ENCODE peak calls at places on chromosome 19, in six cellular contexts. One of them, this sample, is unnamed.

GRCh38 chr19:33063356-33064116 is 1.2 kb downstream of the RHPN2 start:
- DNase-seq in PC-3: peak; percentile 43
- DNase-seq in SK-N-SH: peak; percentile 57
- DNase-seq in HCT116: no peak
- DNase-seq in GM23248: no peak
- DNase-seq in MM.1S: peak; percentile 39
- DNase-seq in this sample: peak; percentile 52

GRCh38 chr19:29831041-29831548 is 19.3 kb downstream of the CCNE1 start:
- DNase-seq in PC-3: peak; percentile 66
- DNase-seq in SK-N-SH: no peak
- DNase-seq in HCT116: peak; percentile 76
- DNase-seq in GM23248: peak; percentile 15
- DNase-seq in MM.1S: no peak
- DNase-seq in this sample: no peak

GRCh38 chr19:2089001-2089711 is 7.0 kb downstream of the MOB3A start:
- DNase-seq in PC-3: peak; percentile 58
- DNase-seq in SK-N-SH: peak; percentile 67
- DNase-seq in HCT116: no peak
- DNase-seq in GM23248: peak; percentile 52
- DNase-seq in MM.1S: peak; percentile 89
- DNase-seq in this sample: no peak

GRCh38 chr19:42349378-42350107 is 24.1 kb downstream of the MEGF8 start:
- DNase-seq in PC-3: no peak
- DNase-seq in SK-N-SH: no peak
- DNase-seq in HCT116: no peak
- DNase-seq in GM23248: no peak
- DNase-seq in MM.1S: no peak
- DNase-seq in this sample: no peak

GRCh38 chr19:18044825-18045304 is 36.9 kb downstream of the ARRDC2 start:
- DNase-seq in PC-3: peak; percentile 69
- DNase-seq in SK-N-SH: no peak
- DNase-seq in HCT116: no peak
- DNase-seq in GM23248: peak; percentile 86
- DNase-seq in MM.1S: peak; percentile 93
- DNase-seq in this sample: peak; percentile 28

GRCh38 chr19:3867971-3868769 is 668 bp downstream of the ZFR2 start:
- DNase-seq in PC-3: no peak
- DNase-seq in SK-N-SH: peak; percentile 71
- DNase-seq in HCT116: no peak
- DNase-seq in GM23248: no peak
- DNase-seq in MM.1S: no peak
- DNase-seq in this sample: peak; percentile 61

GRCh38 chr19:38975861-38976271 is 324 bp upstream of the FBXO17 start:
- DNase-seq in PC-3: no peak
- DNase-seq in SK-N-SH: no peak
- DNase-seq in HCT116: no peak
- DNase-seq in GM23248: peak; percentile 67
- DNase-seq in MM.1S: no peak
- DNase-seq in this sample: peak; percentile 67

GRCh38 chr19:29285878-29286277 is 72.9 kb upstream of the UQCRFS1 start:
- DNase-seq in PC-3: no peak
- DNase-seq in SK-N-SH: peak; percentile 42
- DNase-seq in HCT116: no peak
- DNase-seq in GM23248: peak; percentile 16
- DNase-seq in MM.1S: no peak
- DNase-seq in this sample: peak; percentile 76

GRCh38 chr19:6498294-6499036 is 3.6 kb downstream of the TUBB4A start:
- DNase-seq in PC-3: no peak
- DNase-seq in SK-N-SH: no peak
- DNase-seq in HCT116: no peak
- DNase-seq in GM23248: no peak
- DNase-seq in MM.1S: no peak
- DNase-seq in this sample: no peak

GRCh38 chr19:873084-874019 is 13.9 kb downstream of the CFD start:
- DNase-seq in PC-3: no peak
- DNase-seq in SK-N-SH: peak; percentile 68
- DNase-seq in HCT116: peak; percentile 56
- DNase-seq in GM23248: peak; percentile 76
- DNase-seq in MM.1S: peak; percentile 48
- DNase-seq in this sample: peak; percentile 62

GRCh38 chr19:41746593-41747227 is 8.6 kb upstream of the CEACAM6 start:
- DNase-seq in PC-3: peak; percentile 76
- DNase-seq in SK-N-SH: peak; percentile 40
- DNase-seq in HCT116: peak; percentile 47
- DNase-seq in GM23248: peak; percentile 74
- DNase-seq in MM.1S: peak; percentile 53
- DNase-seq in this sample: peak; percentile 31

GRCh38 chr19:10521461-10522216 is 4.4 kb upstream of the S1PR5 start:
- DNase-seq in PC-3: no peak
- DNase-seq in SK-N-SH: no peak
- DNase-seq in HCT116: no peak
- DNase-seq in GM23248: no peak
- DNase-seq in MM.1S: no peak
- DNase-seq in this sample: no peak

GRCh38 chr19:47542030-47542475 is 27.2 kb upstream of the NAPA start:
- DNase-seq in PC-3: no peak
- DNase-seq in SK-N-SH: peak; percentile 56
- DNase-seq in HCT116: no peak
- DNase-seq in GM23248: peak; percentile 71
- DNase-seq in MM.1S: no peak
- DNase-seq in this sample: no peak

GRCh38 chr19:42269518-42270345 is 680 bp downstream of the CIC start:
- DNase-seq in PC-3: no peak
- DNase-seq in SK-N-SH: no peak
- DNase-seq in HCT116: no peak
- DNase-seq in GM23248: peak; percentile 52
- DNase-seq in MM.1S: no peak
- DNase-seq in this sample: no peak

GRCh38 chr19:27890696-27891095 is 1322.3 kb downstream of the UQCRFS1 start:
- DNase-seq in PC-3: no peak
- DNase-seq in SK-N-SH: no peak
- DNase-seq in HCT116: no peak
- DNase-seq in GM23248: no peak
- DNase-seq in MM.1S: no peak
- DNase-seq in this sample: no peak

GRCh38 chr19:12872941-12873890 is 8.0 kb downstream of the DNASE2 start:
- DNase-seq in PC-3: peak; percentile 91
- DNase-seq in SK-N-SH: peak; percentile 83
- DNase-seq in HCT116: no peak
- DNase-seq in GM23248: peak; percentile 57
- DNase-seq in MM.1S: peak; percentile 25
- DNase-seq in this sample: peak; percentile 21

GRCh38 chr19:10431943-10432735 is 11.8 kb downstream of the PDE4A start:
- DNase-seq in PC-3: peak; percentile 42
- DNase-seq in SK-N-SH: peak; percentile 68
- DNase-seq in HCT116: no peak
- DNase-seq in GM23248: peak; percentile 80
- DNase-seq in MM.1S: no peak
- DNase-seq in this sample: peak; percentile 73

GRCh38 chr19:50383307-50383851 is 768 bp upstream of the POLD1 start:
- DNase-seq in PC-3: no peak
- DNase-seq in SK-N-SH: no peak
- DNase-seq in HCT116: no peak
- DNase-seq in GM23248: peak; percentile 58
- DNase-seq in MM.1S: no peak
- DNase-seq in this sample: no peak
- H3K9ac ChIP-seq in PC-3: peak overlapping the region; percentile 22
- H3K9ac ChIP-seq in SK-N-SH: peak overlapping the region; percentile 32
- H3K9ac ChIP-seq in HCT116: peak overlapping the region; percentile 81
- H3K9ac ChIP-seq in GM23248: peak overlapping the region; percentile 82
- H3K9ac ChIP-seq in MM.1S: peak overlapping the region; percentile 38
- H3K9ac ChIP-seq in this sample: no peak overlapping the region

GRCh38 chr19:43779820-43780219 is 953 bp downstream of the KCNN4 start:
- DNase-seq in PC-3: peak; percentile 33
- DNase-seq in SK-N-SH: no peak
- DNase-seq in HCT116: no peak
- DNase-seq in GM23248: no peak
- DNase-seq in MM.1S: no peak
- DNase-seq in this sample: no peak

GRCh38 chr19:43782311-43782660 is 1.5 kb upstream of the KCNN4 start:
- DNase-seq in PC-3: no peak
- DNase-seq in SK-N-SH: no peak
- DNase-seq in HCT116: no peak
- DNase-seq in GM23248: no peak
- DNase-seq in MM.1S: no peak
- DNase-seq in this sample: no peak

GRCh38 chr19:43779147-43779819 is 1.5 kb downstream of the KCNN4 start:
- DNase-seq in PC-3: no peak
- DNase-seq in SK-N-SH: no peak
- DNase-seq in HCT116: no peak
- DNase-seq in GM23248: no peak
- DNase-seq in MM.1S: no peak
- DNase-seq in this sample: no peak

GRCh38 chr19:43781630-43782310 is 997 bp upstream of the KCNN4 start:
- DNase-seq in PC-3: peak; percentile 32
- DNase-seq in SK-N-SH: no peak
- DNase-seq in HCT116: no peak
- DNase-seq in GM23248: no peak
- DNase-seq in MM.1S: no peak
- DNase-seq in this sample: no peak

DNA sequence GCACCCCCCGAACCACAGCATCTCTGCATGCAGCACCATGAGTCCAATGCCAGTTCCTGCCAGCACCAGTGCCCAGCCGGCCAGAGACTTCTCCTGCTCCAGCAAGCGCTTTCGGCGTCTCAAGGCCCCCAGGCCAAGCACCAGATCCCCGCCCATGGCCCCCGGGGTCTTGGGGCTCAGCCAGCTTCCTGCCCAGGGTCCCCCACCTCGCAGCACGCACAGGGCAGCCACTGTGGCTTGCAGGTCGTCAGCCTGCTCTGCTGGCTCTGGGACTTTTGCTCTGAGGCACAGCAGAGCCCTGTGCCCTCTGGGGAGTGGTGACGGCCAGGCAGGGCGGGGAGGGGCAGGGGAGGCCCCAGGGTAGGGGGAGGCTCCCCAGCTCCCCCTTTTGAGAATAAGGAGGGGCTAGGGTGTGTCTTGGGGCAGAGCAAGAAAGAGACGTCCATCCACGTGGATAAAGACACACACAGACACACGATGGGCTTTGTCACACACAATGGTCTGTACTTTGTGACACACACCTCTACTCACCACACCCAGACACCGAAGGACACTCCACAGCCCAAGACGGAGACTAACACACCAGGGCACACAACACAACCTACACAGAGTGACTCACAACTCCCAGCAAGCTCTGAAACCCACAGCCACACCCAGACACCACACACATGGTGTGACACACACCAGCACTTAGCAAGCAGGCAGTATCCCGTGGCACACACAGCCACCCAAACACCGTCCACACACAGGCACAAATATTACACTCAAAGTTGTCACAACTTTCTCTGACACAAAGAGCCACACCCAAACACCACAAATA is at the start of gene KCNN4:
- DNase-seq in PC-3: peak; percentile 77
- DNase-seq in SK-N-SH: no peak
- DNase-seq in HCT116: peak; percentile 71
- DNase-seq in GM23248: peak; percentile 85
- DNase-seq in MM.1S: no peak
- DNase-seq in this sample: no peak
- TF ChIP-seq EZH2phosphoT487 in PC-3: no peak
- TF ChIP-seq EZH2phosphoT487 in SK-N-SH: no peak
- TF ChIP-seq EZH2phosphoT487 in HCT116: no peak
- TF ChIP-seq EZH2phosphoT487 in GM23248: no peak
- TF ChIP-seq EZH2phosphoT487 in MM.1S: no peak
- TF ChIP-seq EZH2phosphoT487 in this sample: no peak

GRCh38 chr19:8528500-8528899 is 14.5 kb upstream of the ZNF414 start:
- DNase-seq in PC-3: no peak
- DNase-seq in SK-N-SH: no peak
- DNase-seq in HCT116: no peak
- DNase-seq in GM23248: peak; percentile 33
- DNase-seq in MM.1S: no peak
- DNase-seq in this sample: no peak

GRCh38 chr19:8529369-8530006 is 15.5 kb upstream of the ZNF414 start:
- DNase-seq in PC-3: no peak
- DNase-seq in SK-N-SH: no peak
- DNase-seq in HCT116: no peak
- DNase-seq in GM23248: no peak
- DNase-seq in MM.1S: no peak
- DNase-seq in this sample: no peak

GRCh38 chr19:8526345-8527062 is 12.5 kb upstream of the ZNF414 start:
- DNase-seq in PC-3: peak; percentile 95
- DNase-seq in SK-N-SH: peak; percentile 95
- DNase-seq in HCT116: peak; percentile 75
- DNase-seq in GM23248: peak; percentile 98
- DNase-seq in MM.1S: peak; percentile 73
- DNase-seq in this sample: peak; percentile 96

GRCh38 chr19:8530061-8530679 is 16.2 kb upstream of the ZNF414 start:
- DNase-seq in PC-3: no peak
- DNase-seq in SK-N-SH: no peak
- DNase-seq in HCT116: no peak
- DNase-seq in GM23248: no peak
- DNase-seq in MM.1S: no peak
- DNase-seq in this sample: no peak

DNA sequence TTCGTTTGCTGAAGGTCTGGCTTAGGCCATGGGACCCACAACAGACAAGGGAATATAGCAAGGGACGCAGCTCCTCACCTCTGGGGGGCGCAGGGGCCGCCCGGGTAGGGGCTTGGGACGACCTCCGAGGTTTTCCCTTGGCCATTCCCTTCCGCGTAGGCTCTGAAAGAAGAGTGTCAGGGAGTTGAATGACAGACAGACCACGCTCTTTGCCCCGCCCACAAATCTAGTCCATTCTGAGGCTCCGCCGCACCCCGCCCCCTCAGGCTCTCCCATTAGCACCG is 11.4 kb upstream of the ZNF414 start:
- DNase-seq in PC-3: no peak
- DNase-seq in SK-N-SH: no peak
- DNase-seq in HCT116: no peak
- DNase-seq in GM23248: no peak
- DNase-seq in MM.1S: no peak
- DNase-seq in this sample: no peak
- H3K9ac ChIP-seq in PC-3: peak overlapping the region; percentile 43
- H3K9ac ChIP-seq in SK-N-SH: peak overlapping the region; percentile 43
- H3K9ac ChIP-seq in HCT116: peak overlapping the region; percentile 66
- H3K9ac ChIP-seq in GM23248: peak overlapping the region; percentile 75
- H3K9ac ChIP-seq in MM.1S: peak overlapping the region; percentile 34
- H3K9ac ChIP-seq in this sample: no peak overlapping the region

DNA sequence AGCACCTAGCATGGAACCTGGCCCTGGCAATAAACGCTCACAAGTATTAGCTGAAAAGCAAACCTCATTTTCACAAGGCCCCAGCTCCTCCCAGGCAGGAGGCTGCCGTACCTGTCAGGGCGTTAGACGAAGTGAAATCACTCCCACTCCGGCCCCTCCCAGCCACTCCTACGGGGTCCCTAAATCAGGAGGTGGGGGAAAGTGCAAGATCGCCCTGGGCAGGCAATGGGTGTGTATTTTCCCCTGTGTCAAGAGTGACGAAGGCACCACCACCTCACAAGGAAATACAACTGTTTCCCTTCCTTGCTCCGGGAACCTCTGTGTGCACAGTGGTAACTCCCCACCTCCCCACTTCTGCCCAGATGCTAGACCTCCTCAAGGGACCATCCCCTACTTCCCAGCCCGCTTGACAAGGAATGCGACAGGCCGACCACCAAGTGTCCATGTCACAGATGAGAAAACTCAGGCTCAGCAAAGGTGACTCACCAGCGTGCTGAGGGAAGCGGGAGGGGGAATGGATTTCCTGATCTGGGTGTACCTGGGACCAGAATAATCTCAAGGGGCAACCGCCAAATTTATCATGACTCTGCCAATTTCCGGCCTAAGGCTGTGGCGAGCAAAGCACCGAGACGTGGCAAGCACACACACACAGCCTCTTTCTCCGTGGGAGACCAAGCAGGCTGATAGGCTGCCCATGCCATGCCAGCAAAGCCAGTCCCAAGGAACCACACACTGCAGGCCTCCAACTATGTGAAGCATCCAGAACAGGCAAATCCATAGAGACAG is 7.3 kb downstream of the PPP6R1 start:
- DNase-seq in PC-3: peak; percentile 87
- DNase-seq in SK-N-SH: peak; percentile 9
- DNase-seq in HCT116: no peak
- DNase-seq in GM23248: peak; percentile 12
- DNase-seq in MM.1S: no peak
- DNase-seq in this sample: no peak
- TF ChIP-seq EZH2phosphoT487 in PC-3: no peak
- TF ChIP-seq EZH2phosphoT487 in SK-N-SH: no peak
- TF ChIP-seq EZH2phosphoT487 in HCT116: no peak
- TF ChIP-seq EZH2phosphoT487 in GM23248: no peak
- TF ChIP-seq EZH2phosphoT487 in MM.1S: no peak
- TF ChIP-seq EZH2phosphoT487 in this sample: no peak

This sample was measured in neural progenitor cell.